ENCODE peak calls at places on chromosomes 16 and 17, in six cellular contexts. One of them, this sample, is unnamed.

GRCh38 chr16:5422643-5423496 is 325.3 kb upstream of the EEF2KMT start:
- DNase-seq in GM12878: no peak
- DNase-seq in testis: no peak
- DNase-seq in small intestine: no peak
- DNase-seq in sigmoid colon: no peak
- DNase-seq in IMR-90: no peak
- DNase-seq in this sample: no peak

GRCh38 chr17:40179923-40180659 is 2.8 kb downstream of the RAPGEFL1 start:
- DNase-seq in small intestine: peak
- DNase-seq in GM12878: no peak
- DNase-seq in testis: no peak
- DNase-seq in sigmoid colon: no peak
- DNase-seq in IMR-90: peak
- DNase-seq in this sample: no peak

GRCh38 chr17:73722163-73722562 is 77.9 kb upstream of the SDK2 start:
- DNase-seq in small intestine: no peak
- DNase-seq in IMR-90: no peak
- DNase-seq in testis: no peak
- DNase-seq in GM12878: no peak
- DNase-seq in sigmoid colon: no peak
- DNase-seq in this sample: no peak

GRCh38 chr17:48153711-48154642 is 46.4 kb downstream of the SNX11 start:
- DNase-seq in GM12878: no peak
- DNase-seq in IMR-90: peak
- DNase-seq in testis: no peak
- DNase-seq in small intestine: peak
- DNase-seq in sigmoid colon: no peak
- DNase-seq in this sample: no peak

GRCh38 chr16:4411684-4412083 is 4.7 kb downstream of the CORO7 start:
- DNase-seq in testis: peak
- DNase-seq in IMR-90: peak
- DNase-seq in small intestine: no peak
- DNase-seq in GM12878: no peak
- DNase-seq in sigmoid colon: peak
- DNase-seq in this sample: peak

GRCh38 chr17:2412561-2413021 is 11.7 kb upstream of the MNT start:
- DNase-seq in sigmoid colon: peak
- DNase-seq in GM12878: no peak
- DNase-seq in IMR-90: no peak
- DNase-seq in testis: peak
- DNase-seq in small intestine: no peak
- DNase-seq in this sample: peak

GRCh38 chr17:78001612-78002011 is 43.1 kb downstream of the TNRC6C start:
- DNase-seq in small intestine: no peak
- DNase-seq in sigmoid colon: no peak
- DNase-seq in GM12878: no peak
- DNase-seq in testis: no peak
- DNase-seq in IMR-90: no peak
- DNase-seq in this sample: no peak

GRCh38 chr17:36850794-36851193 is 86.5 kb upstream of the LHX1 start:
- DNase-seq in sigmoid colon: no peak
- DNase-seq in small intestine: no peak
- DNase-seq in GM12878: no peak
- DNase-seq in IMR-90: peak
- DNase-seq in testis: no peak
- DNase-seq in this sample: no peak

GRCh38 chr17:35170968-35171771 is 23.0 kb downstream of the SLC35G3 start:
- DNase-seq in IMR-90: peak
- DNase-seq in sigmoid colon: no peak
- DNase-seq in small intestine: peak
- DNase-seq in GM12878: no peak
- DNase-seq in testis: no peak
- DNase-seq in this sample: no peak

GRCh38 chr17:3910420-3911270 is 5.6 kb downstream of the P2RX1 start:
- DNase-seq in testis: no peak
- DNase-seq in IMR-90: no peak
- DNase-seq in sigmoid colon: no peak
- DNase-seq in small intestine: no peak
- DNase-seq in GM12878: no peak
- DNase-seq in this sample: no peak
- H3K27ac ChIP-seq in testis: no peak
- H3K27ac ChIP-seq in IMR-90: no peak
- H3K27ac ChIP-seq in sigmoid colon: no peak
- H3K27ac ChIP-seq in small intestine: peak
- H3K27ac ChIP-seq in GM12878: peak
- H3K27ac ChIP-seq in this sample: no peak

DNA sequence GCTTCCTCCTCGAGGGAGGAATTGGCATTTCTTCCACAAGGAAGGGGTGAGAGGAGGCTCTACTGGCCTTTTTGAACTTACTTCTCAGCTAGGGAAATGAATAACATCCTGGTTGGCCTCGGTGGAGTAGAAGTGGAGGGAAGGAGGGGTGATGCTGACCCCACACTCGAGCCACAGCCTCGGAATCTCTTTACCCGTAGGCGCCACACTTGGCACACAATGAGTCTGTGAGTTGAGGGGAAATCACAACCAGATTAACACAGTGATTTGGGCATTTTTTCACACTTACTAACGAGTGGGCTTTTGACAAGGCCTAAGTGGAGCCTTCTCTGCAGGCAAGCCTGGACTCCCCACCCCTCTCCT is 47.3 kb upstream of the TBX2 start:
- DNase-seq in testis: no peak
- DNase-seq in GM12878: no peak
- DNase-seq in sigmoid colon: no peak
- DNase-seq in small intestine: no peak
- DNase-seq in IMR-90: no peak
- DNase-seq in this sample: no peak
- H3K27ac ChIP-seq in testis: no peak
- H3K27ac ChIP-seq in GM12878: no peak
- H3K27ac ChIP-seq in sigmoid colon: no peak
- H3K27ac ChIP-seq in small intestine: no peak
- H3K27ac ChIP-seq in IMR-90: no peak
- H3K27ac ChIP-seq in this sample: no peak

GRCh38 chr16:71927787-71928186 is 32.5 kb downstream of the IST1 start:
- DNase-seq in small intestine: no peak
- DNase-seq in GM12878: no peak
- DNase-seq in IMR-90: no peak
- DNase-seq in testis: no peak
- DNase-seq in sigmoid colon: no peak
- DNase-seq in this sample: peak

GRCh38 chr16:71924710-71925109 is 29.4 kb downstream of the IST1 start:
- DNase-seq in sigmoid colon: no peak
- DNase-seq in GM12878: no peak
- DNase-seq in small intestine: no peak
- DNase-seq in IMR-90: no peak
- DNase-seq in testis: no peak
- DNase-seq in this sample: no peak

GRCh38 chr16:71929048-71929447 is 33.7 kb downstream of the IST1 start:
- DNase-seq in testis: no peak
- DNase-seq in GM12878: no peak
- DNase-seq in IMR-90: peak
- DNase-seq in sigmoid colon: peak
- DNase-seq in small intestine: no peak
- DNase-seq in this sample: no peak

GRCh38 chr16:71930013-71930563 is 34.8 kb downstream of the IST1 start:
- DNase-seq in GM12878: no peak
- DNase-seq in IMR-90: peak
- DNase-seq in small intestine: no peak
- DNase-seq in testis: no peak
- DNase-seq in sigmoid colon: no peak
- DNase-seq in this sample: no peak

DNA sequence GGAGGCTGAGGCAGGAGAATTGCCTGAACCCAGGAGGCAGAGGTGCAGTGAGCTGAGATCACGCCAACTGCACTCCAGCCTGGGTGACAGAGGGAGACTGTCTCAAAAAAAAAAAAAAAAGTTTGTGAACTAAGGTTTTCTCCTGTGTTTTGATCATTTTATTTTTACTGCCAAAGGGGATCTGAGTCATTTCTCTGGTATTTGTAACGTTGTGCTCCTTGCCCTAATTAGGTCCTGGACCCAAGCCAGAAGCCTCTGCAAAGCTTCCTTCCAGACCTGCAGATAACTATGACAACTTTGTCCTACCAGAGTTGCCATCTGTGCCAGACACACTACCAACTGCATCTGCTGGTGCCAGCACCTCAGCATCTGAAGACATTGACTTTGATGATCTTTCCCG is 32.1 kb downstream of the IST1 start:
- DNase-seq in GM12878: no peak
- DNase-seq in IMR-90: peak
- DNase-seq in small intestine: peak
- DNase-seq in sigmoid colon: peak
- DNase-seq in testis: peak
- DNase-seq in this sample: no peak
- H3K27ac ChIP-seq in GM12878: no peak
- H3K27ac ChIP-seq in IMR-90: peak
- H3K27ac ChIP-seq in small intestine: peak
- H3K27ac ChIP-seq in sigmoid colon: peak
- H3K27ac ChIP-seq in testis: peak
- H3K27ac ChIP-seq in this sample: peak

DNA sequence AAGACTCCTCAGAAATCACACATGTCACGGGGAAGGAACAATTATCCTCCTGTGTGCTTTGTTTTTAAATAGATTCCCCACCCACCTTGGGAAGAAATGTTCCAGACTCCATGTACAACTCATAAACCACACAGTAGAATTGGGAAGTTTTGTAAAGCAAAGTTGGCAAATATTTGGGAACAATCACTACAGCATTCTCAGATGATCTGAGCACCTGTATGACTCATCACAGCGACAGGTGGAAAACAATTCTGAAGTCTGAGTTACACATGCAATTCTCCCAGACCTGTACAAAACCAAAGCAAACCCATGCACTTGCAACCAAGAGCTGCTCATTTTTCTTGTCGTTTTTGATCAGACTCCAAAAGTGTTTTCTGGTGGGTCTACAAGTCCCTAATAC is 14.4 kb upstream of the MYLK3 start:
- DNase-seq in IMR-90: no peak
- DNase-seq in sigmoid colon: no peak
- DNase-seq in small intestine: no peak
- DNase-seq in GM12878: no peak
- DNase-seq in testis: no peak
- DNase-seq in this sample: no peak
- H3K27ac ChIP-seq in IMR-90: no peak
- H3K27ac ChIP-seq in sigmoid colon: no peak
- H3K27ac ChIP-seq in small intestine: no peak
- H3K27ac ChIP-seq in GM12878: no peak
- H3K27ac ChIP-seq in testis: no peak
- H3K27ac ChIP-seq in this sample: peak

GRCh38 chr16:28010671-28011070 is 52.8 kb downstream of the GSG1L start:
- DNase-seq in sigmoid colon: no peak
- DNase-seq in testis: no peak
- DNase-seq in GM12878: no peak
- DNase-seq in small intestine: no peak
- DNase-seq in IMR-90: peak
- DNase-seq in this sample: no peak

GRCh38 chr16:28012031-28012445 is 51.5 kb downstream of the GSG1L start:
- DNase-seq in small intestine: no peak
- DNase-seq in sigmoid colon: no peak
- DNase-seq in testis: no peak
- DNase-seq in GM12878: no peak
- DNase-seq in IMR-90: peak
- DNase-seq in this sample: no peak

GRCh38 chr16:28009586-28010373 is 53.7 kb downstream of the GSG1L start:
- DNase-seq in sigmoid colon: no peak
- DNase-seq in GM12878: no peak
- DNase-seq in testis: no peak
- DNase-seq in small intestine: no peak
- DNase-seq in IMR-90: no peak
- DNase-seq in this sample: no peak

GRCh38 chr16:28013392-28013791 is 50.1 kb downstream of the GSG1L start:
- DNase-seq in sigmoid colon: no peak
- DNase-seq in testis: no peak
- DNase-seq in IMR-90: no peak
- DNase-seq in GM12878: no peak
- DNase-seq in small intestine: no peak
- DNase-seq in this sample: no peak

GRCh38 chr16:28011223-28011622 is 52.3 kb downstream of the GSG1L start:
- DNase-seq in sigmoid colon: no peak
- DNase-seq in small intestine: no peak
- DNase-seq in IMR-90: no peak
- DNase-seq in testis: no peak
- DNase-seq in GM12878: no peak
- DNase-seq in this sample: no peak
- H3K27ac ChIP-seq in sigmoid colon: no peak
- H3K27ac ChIP-seq in small intestine: no peak
- H3K27ac ChIP-seq in IMR-90: no peak
- H3K27ac ChIP-seq in testis: no peak
- H3K27ac ChIP-seq in GM12878: no peak
- H3K27ac ChIP-seq in this sample: peak

DNA sequence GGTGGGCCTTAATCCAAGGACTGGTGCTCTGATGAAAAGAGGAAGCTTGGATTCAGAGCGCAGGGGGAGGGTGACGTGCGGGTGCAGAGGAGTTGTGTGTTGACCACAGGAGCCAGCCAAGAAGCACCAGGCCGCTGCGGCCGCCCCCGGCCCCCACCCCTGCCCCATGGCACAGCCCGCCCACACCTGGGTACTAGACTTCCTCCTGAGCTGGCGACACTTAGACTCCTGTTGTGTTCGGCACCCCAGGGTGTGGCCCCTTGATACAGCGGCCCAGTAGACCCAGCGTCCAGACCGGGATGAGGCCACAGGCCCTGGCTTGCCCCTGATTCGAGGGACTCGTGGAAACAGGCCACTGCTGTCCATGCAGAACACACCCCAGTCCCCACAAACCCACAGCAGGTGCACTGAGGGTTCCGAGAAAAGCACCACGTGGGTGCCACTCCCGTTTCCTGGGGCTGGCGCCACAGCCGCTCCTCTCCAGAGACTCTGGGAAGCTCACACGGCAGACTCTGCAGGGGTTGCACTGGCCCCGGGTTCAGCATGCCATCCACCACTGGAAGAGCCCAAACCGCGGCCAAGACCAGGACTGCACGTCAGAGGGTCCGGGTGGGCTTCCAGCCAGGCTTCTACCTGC is 5.7 kb upstream of the SNAI3 start:
- DNase-seq in small intestine: peak
- DNase-seq in testis: no peak
- DNase-seq in sigmoid colon: no peak
- DNase-seq in GM12878: no peak
- DNase-seq in IMR-90: no peak
- DNase-seq in this sample: peak
- H3K27ac ChIP-seq in small intestine: peak
- H3K27ac ChIP-seq in testis: no peak
- H3K27ac ChIP-seq in sigmoid colon: no peak
- H3K27ac ChIP-seq in GM12878: no peak
- H3K27ac ChIP-seq in IMR-90: no peak
- H3K27ac ChIP-seq in this sample: no peak

DNA sequence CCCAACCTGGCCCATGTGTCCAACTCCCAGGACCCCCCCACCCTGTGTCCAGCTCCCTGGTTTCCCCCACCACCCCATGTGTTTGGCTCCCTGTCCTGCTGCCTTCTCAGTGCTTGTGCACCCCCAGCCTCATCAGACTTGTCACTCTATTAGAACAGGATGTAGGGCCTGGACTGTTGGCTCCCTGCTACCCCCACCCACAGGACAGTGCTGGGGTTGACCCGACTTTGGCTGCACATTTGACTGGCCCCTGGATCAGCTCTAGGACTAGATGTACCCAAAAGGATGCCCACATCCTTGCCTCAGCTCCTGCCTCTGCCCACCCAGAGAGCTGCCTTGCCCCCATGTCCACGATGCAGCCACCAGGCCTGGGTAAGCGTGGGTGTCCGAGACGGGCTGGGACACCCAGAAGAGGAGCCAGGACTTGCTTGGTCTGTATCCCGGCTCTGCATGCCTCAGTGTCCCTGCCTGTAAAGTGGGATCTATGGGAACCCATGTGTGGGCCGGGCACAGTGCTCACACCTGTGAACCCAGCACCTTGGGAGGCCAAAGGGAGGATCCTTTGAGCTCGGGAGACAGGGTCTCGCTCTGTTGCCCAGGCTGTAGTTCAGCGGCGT is 1.5 kb upstream of the CCDC57 start:
- DNase-seq in small intestine: no peak
- DNase-seq in testis: no peak
- DNase-seq in GM12878: no peak
- DNase-seq in IMR-90: no peak
- DNase-seq in sigmoid colon: no peak
- DNase-seq in this sample: peak
- H3K27ac ChIP-seq in small intestine: no peak
- H3K27ac ChIP-seq in testis: no peak
- H3K27ac ChIP-seq in GM12878: no peak
- H3K27ac ChIP-seq in IMR-90: peak
- H3K27ac ChIP-seq in sigmoid colon: no peak
- H3K27ac ChIP-seq in this sample: no peak

This sample was measured in right cardiac atrium.